ENCODE peak calls at places on chromosome X, in nine cellular contexts. A is lower leg skin; L is astrocyte of the spinal cord; R is GM23338; S is AG09319; O is kidney; Y is EH; H is LHCN-M2; E is stimulated activated CD4-positive, alpha-beta T cell treated with anti-CD3 and anti-CD28 coated beads, Interleukin-12 subunit alpha, Interleukin-12 subunit beta, amount 100 ng/mL, for 48 hours. P is an unnamed sample.
A peak's percentile ranks its signal among the peaks of the same experiment; 100 is the strongest.

GRCh38 chrX:12372111-12372510 is 233.8 kb downstream of the FRMPD4 start:
- DNase-seq in Y (peak; percentile 60), O (no peak), A (no peak), E (no peak), L (no peak), R (peak; percentile 46), H (peak; percentile 26), S (no peak), P (no peak)

GRCh38 chrX:132505116-132505515 is 16.3 kb upstream of the MBNL3 start:
- DNase-seq in A (peak; percentile 17), Y (no peak), E (no peak), R (no peak), H (no peak), O (no peak), L (peak; percentile 5), S (no peak), P (no peak)

GRCh38 chrX:129759576-129760061 is 20.1 kb upstream of the SASH3 start:
- DNase-seq in H (peak; percentile 71), S (peak; percentile 28), R (peak; percentile 2), O (peak; percentile 71), L (peak; percentile 89), E (no peak), A (peak; percentile 26), Y (peak; percentile 71), P (no peak)

GRCh38 chrX:16469870-16470269 is 180.1 kb upstream of the S100G start:
- DNase-seq in R (peak; percentile 49), H (no peak), E (no peak), O (no peak), Y (no peak), L (no peak), S (no peak), A (no peak), P (peak; percentile 21)

GRCh38 chrX:151871244-151871643 is 41.4 kb upstream of the MAGEA4 start:
- DNase-seq in R (no peak), H (peak; percentile 79), O (no peak), Y (peak; percentile 95), E (no peak), A (no peak), L (peak; percentile 91), S (peak; percentile 67), P (no peak)

GRCh38 chrX:152412105-152412504 is 39.0 kb downstream of the GABRA3 start:
- DNase-seq in O (no peak), H (no peak), E (no peak), Y (no peak), A (no peak), L (no peak), S (no peak), R (no peak), P (no peak)

GRCh38 chrX:68018248-68019203 is 414.8 kb downstream of the OPHN1 start:
- DNase-seq in Y (peak; percentile 48), R (peak; percentile 68), A (no peak), S (no peak), L (peak; percentile 10), H (peak; percentile 18), E (no peak), O (peak; percentile 23), P (peak; percentile 19)

GRCh38 chrX:53422915-53423268 is 219 bp downstream of the RIBC1 start:
- DNase-seq in R (no peak), O (no peak), L (no peak), E (no peak), Y (no peak), A (no peak), H (no peak), S (no peak), P (peak; percentile 81)

GRCh38 chrX:154459843-154460242 is 1.8 kb downstream of the PLXNA3 start:
- DNase-seq in L (no peak), S (no peak), Y (no peak), H (no peak), A (no peak), R (no peak), O (peak; percentile 68), E (no peak), P (no peak)

GRCh38 chrX:119763175-119763574 is 4.8 kb downstream of the SOWAHD start:
- DNase-seq in E (no peak), H (peak; percentile 81), A (no peak), S (peak; percentile 48), Y (peak; percentile 92), O (no peak), R (peak; percentile 54), L (peak; percentile 82), P (peak; percentile 52)

GRCh38 chrX:125096870-125097269 is 222.8 kb upstream of the TEX13C start:
- DNase-seq in O (no peak), Y (no peak), A (no peak), E (no peak), H (no peak), S (no peak), L (no peak), R (no peak), P (no peak)

GRCh38 chrX:120560405-120560841 is 339 bp downstream of the CUL4B start:
- DNase-seq in S (peak; percentile 10), Y (peak; percentile 75), R (no peak), H (peak; percentile 56), A (peak; percentile 19), L (no peak), E (peak; percentile 16), O (no peak), P (no peak)

P was measured in H7.